ENCODE peak calls at places on chromosomes 6 and 20, in seven cellular contexts. X is left ventricle myocardium inferior, G is endothelial cell of umbilical vein, R is fibroblast of gingiva, A is GM20000, N is AG08396, H is GM12891. S is an unnamed sample.

GRCh38 chr6:18343741-18344140 is 43.4 kb upstream of the RNF144B start:
- DNase-seq in X (no peak), G (peak), R (peak), A (no peak), N (peak), H (no peak), S (peak)

GRCh38 chr20:1748777-1749176 is 91.2 kb upstream of the SIRPG start:
- DNase-seq in X (no peak), G (no peak), R (no peak), A (no peak), N (no peak), H (no peak), S (no peak)

GRCh38 chr20:47795214-47795667 is 10.0 kb upstream of the SULF2 start:
- DNase-seq in X (peak), G (no peak), R (peak), A (no peak), N (no peak), H (no peak), S (peak)

GRCh38 chr20:15923030-15923776 is 650.0 kb downstream of the KIF16B start:
- DNase-seq in X (no peak), G (no peak), R (no peak), A (no peak), N (no peak), H (no peak), S (no peak)

GRCh38 chr6:86502522-86502921 is 434.8 kb upstream of the HTR1E start:
- DNase-seq in X (no peak), G (no peak), R (no peak), A (no peak), N (no peak), H (no peak), S (no peak)

GRCh38 chr6:83474309-83474708 is 38.0 kb upstream of the PRSS35 start:
- DNase-seq in X (no peak), G (no peak), R (peak), A (no peak), N (peak), H (no peak), S (no peak)

GRCh38 chr6:141562181-141562800 is 570.4 kb upstream of the GJE1 start:
- DNase-seq in X (peak), G (peak), R (no peak), A (peak), N (no peak), H (no peak), S (no peak)

GRCh38 chr6:149060985-149061760 is 256.3 kb upstream of the TAB2 start:
- DNase-seq in X (no peak), G (peak), R (no peak), A (no peak), N (no peak), H (no peak), S (peak)

GRCh38 chr6:159438106-159438505 is 254.9 kb downstream of the SOD2 start:
- DNase-seq in X (no peak), G (no peak), R (no peak), A (no peak), N (no peak), H (no peak), S (no peak)

GRCh38 chr6:26199057-26199772 is 112.0 kb downstream of the HFE start:
- DNase-seq in X (peak), G (peak), R (peak), A (peak), N (peak), H (no peak), S (peak)

GRCh38 chr6:107674995-107675738 is 148.9 kb downstream of the SCML4 start:
- DNase-seq in X (peak), G (peak), R (peak), A (peak), N (peak), H (peak), S (peak)

S was measured in MG63.